ENCODE peak calls at places on chromosome 4, in seven cellular contexts. T, F, R, H, I, U and C are unnamed samples. For H3K9me3, the result is how much of the 10 kb centered on the place peaks cover.

GRCh38 chr4:80446664-80447063 is 111.1 kb downstream of the CFAP299 start:
- DNase-seq in T (no peak), F (no peak), R (no peak), H (peak), I (no peak), U (no peak), C (no peak)

GRCh38 chr4:76095568-76095967 is 21.1 kb downstream of the ART3 start:
- DNase-seq in T (no peak), F (no peak), R (no peak), H (peak), I (no peak), U (no peak), C (no peak)

GRCh38 chr4:107862658-107863057 is 37.9 kb downstream of the SGMS2 start:
- DNase-seq in T (peak), F (no peak), R (no peak), H (peak), I (no peak), U (peak), C (no peak)

GRCh38 chr4:73721901-73722300 is 18.5 kb upstream of the CXCL8 start:
- DNase-seq in T (no peak), F (no peak), R (no peak), H (peak), I (no peak), U (no peak), C (no peak)

GRCh38 chr4:95217197-95217596 is 331.6 kb downstream of the UNC5C start:
- DNase-seq in T (no peak), F (no peak), R (no peak), H (no peak), I (no peak), U (no peak), C (no peak)

GRCh38 chr4:107248571-107248970 is 212.5 kb upstream of the DKK2 start:
- DNase-seq in T (no peak), F (no peak), R (no peak), H (peak), I (no peak), U (no peak), C (no peak)

GRCh38 chr4:11585506-11585905 is 156.8 kb upstream of the HS3ST1 start:
- DNase-seq in T (peak), F (no peak), R (no peak), H (peak), I (no peak), U (no peak), C (no peak)

GRCh38 chr4:93764647-93765246 is 63.8 kb upstream of the ATOH1 start:
- DNase-seq in T (peak), F (no peak), R (peak), H (peak), I (peak), U (peak), C (no peak)

GRCh38 chr4:186724048-186724860 is 598 bp upstream of the FAT1 start:
- DNase-seq in T (peak), F (no peak), R (no peak), H (peak), I (peak), U (no peak), C (no peak)
- H3K9me3 ChIP-seq in T (under half), F (under half), R (under half), H (under half), I (under half), U (under half), C (under half)

DNA sequence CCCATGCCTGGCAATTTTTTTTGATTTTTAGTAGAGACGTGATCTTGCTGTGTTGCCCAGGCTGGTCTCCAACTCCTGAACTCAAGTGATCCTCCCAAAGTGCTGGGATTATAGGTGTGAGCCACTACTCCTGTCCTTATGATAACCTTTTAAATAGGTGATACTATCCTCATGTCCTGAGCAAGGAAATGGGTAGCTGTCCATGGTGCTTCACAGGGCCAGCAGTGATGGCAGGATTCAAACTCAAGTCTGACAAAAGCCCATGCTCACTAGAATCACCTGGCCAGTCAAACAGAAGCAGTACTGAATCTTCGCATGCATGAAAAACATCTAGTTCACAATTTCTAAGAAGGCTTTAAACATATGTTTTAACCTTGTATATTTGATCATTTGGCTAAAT is 235.1 kb downstream of the NR3C2 start:
- DNase-seq in T (no peak), F (no peak), R (no peak), H (no peak), I (no peak), U (no peak), C (no peak)
- H3K9me3 ChIP-seq in T (under half), F (under half), R (under half), H (under half), I (under half), U (under half), C (under half)

GRCh38 chr4:184664445-184665210 is 15.1 kb downstream of the PRIMPOL start:
- DNase-seq in T (no peak), F (no peak), R (peak), H (no peak), I (peak), U (no peak), C (no peak)

GRCh38 chr4:184657144-184657543 is 7.6 kb downstream of the PRIMPOL start:
- DNase-seq in T (no peak), F (no peak), R (no peak), H (no peak), I (no peak), U (no peak), C (no peak)

GRCh38 chr4:184655889-184656869 is 6.6 kb downstream of the PRIMPOL start:
- DNase-seq in T (no peak), F (no peak), R (no peak), H (no peak), I (no peak), U (no peak), C (no peak)

GRCh38 chr4:184666670-184667069 is 17.1 kb downstream of the PRIMPOL start:
- DNase-seq in T (peak), F (no peak), R (no peak), H (no peak), I (no peak), U (no peak), C (no peak)

GRCh38 chr4:184660978-184661377 is 11.4 kb downstream of the PRIMPOL start:
- DNase-seq in T (no peak), F (no peak), R (no peak), H (no peak), I (no peak), U (no peak), C (no peak)
- H3K9me3 ChIP-seq in T (under half), F (under half), R (under half), H (under half), I (under half), U (under half), C (under half)

GRCh38 chr4:1340861-1341260 is 6.1 kb upstream of the UVSSA start:
- DNase-seq in T (no peak), F (no peak), R (no peak), H (no peak), I (no peak), U (no peak), C (no peak)

GRCh38 chr4:1339489-1339888 is 7.5 kb upstream of the UVSSA start:
- DNase-seq in T (no peak), F (no peak), R (no peak), H (no peak), I (no peak), U (no peak), C (no peak)

GRCh38 chr4:1344696-1345095 is 2.3 kb upstream of the UVSSA start:
- DNase-seq in T (no peak), F (no peak), R (no peak), H (peak), I (no peak), U (no peak), C (no peak)

GRCh38 chr4:1340181-1340747 is 6.7 kb upstream of the UVSSA start:
- DNase-seq in T (no peak), F (no peak), R (no peak), H (no peak), I (no peak), U (no peak), C (no peak)

DNA sequence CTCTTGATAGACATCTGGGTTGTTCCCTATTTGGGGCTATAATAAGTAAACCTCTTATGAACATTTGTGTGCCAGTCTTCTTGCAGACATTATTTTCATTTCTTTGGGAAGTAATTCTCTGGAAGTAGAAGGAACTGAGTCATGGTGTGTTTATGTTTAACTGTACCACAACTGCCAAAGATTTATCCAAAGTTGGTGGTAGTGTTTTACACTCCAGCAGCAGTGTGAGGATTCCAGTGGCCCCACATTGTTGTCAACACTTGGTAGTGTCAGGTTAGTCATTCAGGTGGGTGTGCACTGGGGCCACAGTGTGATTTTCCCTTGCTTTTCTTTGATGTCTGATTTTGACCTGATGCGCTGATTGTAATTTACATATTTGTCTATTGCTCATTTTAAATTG is 5.0 kb upstream of the UVSSA start:
- DNase-seq in T (no peak), F (no peak), R (no peak), H (no peak), I (no peak), U (peak), C (no peak)
- H3K9me3 ChIP-seq in T (under half), F (under half), R (under half), H (under half), I (under half), U (under half), C (under half)

DNA sequence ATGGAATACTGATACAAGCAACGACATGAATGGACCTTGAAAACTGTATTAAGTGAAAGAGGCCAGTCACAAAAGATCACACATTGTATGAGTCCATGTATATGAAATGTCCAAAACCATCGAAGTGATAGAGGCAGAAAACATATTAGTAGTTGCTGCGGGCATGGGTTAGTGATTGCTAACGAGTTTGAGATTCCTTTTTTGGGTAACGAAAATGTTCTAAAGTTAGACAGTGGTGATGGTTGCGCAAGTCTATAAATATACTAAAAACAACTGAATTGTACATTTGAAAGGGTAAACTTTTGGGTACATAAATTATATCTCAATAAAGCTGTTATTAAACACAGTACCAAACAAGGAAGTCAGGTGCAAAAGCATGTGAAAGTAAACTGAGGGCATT is 234.5 kb downstream of the FBXW7 start:
- DNase-seq in T (no peak), F (no peak), R (no peak), H (no peak), I (no peak), U (no peak), C (no peak)
- H3K9me3 ChIP-seq in T (under half), F (under half), R (under half), H (under half), I (under half), U (under half), C (under half)

DNA sequence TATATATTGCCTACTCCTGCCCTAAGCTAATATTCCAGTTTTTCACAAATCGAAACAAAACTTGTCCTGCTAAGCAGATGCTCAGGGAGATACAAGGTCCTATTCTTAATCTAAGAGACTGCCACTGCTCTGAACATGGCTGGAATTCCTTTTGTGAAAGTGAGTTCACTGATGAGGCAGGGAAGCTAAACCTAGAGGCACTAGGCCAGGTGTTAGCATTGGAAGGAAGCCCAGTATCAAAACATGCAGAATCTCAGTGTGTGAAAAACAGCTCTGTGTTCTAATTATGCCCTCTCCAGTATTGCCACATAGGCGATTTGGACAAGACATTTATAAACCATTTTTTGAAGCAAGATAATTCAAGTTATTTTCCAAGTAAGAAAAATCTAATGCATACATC is 47.6 kb downstream of the ABCG2 start:
- DNase-seq in T (peak), F (no peak), R (no peak), H (peak), I (no peak), U (peak), C (no peak)
- H3K9me3 ChIP-seq in T (under half), F (under half), R (under half), H (under half), I (under half), U (under half), C (under half)

DNA sequence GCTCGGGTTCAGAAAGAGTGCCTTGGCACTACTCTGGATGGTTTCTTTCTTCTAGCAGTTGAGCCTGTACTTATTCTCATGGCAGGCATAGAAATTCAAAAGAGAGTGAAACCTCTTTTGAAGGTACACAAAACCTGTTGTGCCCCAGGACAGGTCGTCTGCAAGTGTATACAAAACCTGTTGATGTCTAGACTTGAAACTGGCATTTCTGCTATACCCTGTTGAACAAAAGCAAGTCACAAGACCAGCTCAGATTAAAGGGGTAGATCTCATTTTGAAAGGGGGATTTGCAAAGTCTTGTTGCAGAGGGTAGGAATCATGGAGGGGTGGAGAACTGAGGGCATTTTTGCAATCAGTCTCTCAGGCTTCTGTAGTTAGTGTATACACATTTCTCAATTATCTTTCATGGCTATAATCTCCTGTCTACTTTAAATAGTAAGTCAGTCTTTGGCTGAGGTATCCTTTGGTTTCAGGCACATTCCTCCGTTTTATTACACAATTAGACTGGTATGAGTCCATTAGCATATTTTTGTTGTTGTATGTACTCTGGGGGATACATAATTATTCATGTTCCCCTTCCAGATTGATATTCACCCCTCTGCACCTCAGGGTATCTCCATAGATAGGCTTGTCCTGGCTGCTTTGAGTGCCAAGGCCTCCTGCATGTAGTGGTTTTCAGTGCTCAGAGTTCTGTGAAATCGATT is 251.4 kb downstream of the DTHD1 start:
- DNase-seq in T (no peak), F (no peak), R (no peak), H (no peak), I (no peak), U (no peak), C (no peak)
- H3K9me3 ChIP-seq in T (under half), F (under half), R (under half), H (under half), I (under half), U (under half), C (under half)

GRCh38 chr4:3629665-3630064 is 97.4 kb upstream of the LRPAP1 start:
- DNase-seq in T (no peak), F (no peak), R (no peak), H (no peak), I (no peak), U (no peak), C (no peak)
- H3K9me3 ChIP-seq in T (under half), F (under half), R (under half), H (under half), I (under half), U (under half), C (under half)

GRCh38 chr4:116018831-116019230 is 905.4 kb upstream of the NDST4 start:
- DNase-seq in T (no peak), F (no peak), R (no peak), H (peak), I (no peak), U (no peak), C (no peak)

GRCh38 chr4:116016201-116016600 is 902.8 kb upstream of the NDST4 start:
- DNase-seq in T (no peak), F (no peak), R (no peak), H (peak), I (no peak), U (no peak), C (no peak)

GRCh38 chr4:116015549-116015948 is 902.1 kb upstream of the NDST4 start:
- DNase-seq in T (no peak), F (no peak), R (no peak), H (no peak), I (no peak), U (no peak), C (no peak)

GRCh38 chr4:116023049-116023448 is 909.6 kb upstream of the NDST4 start:
- DNase-seq in T (no peak), F (no peak), R (no peak), H (no peak), I (no peak), U (no peak), C (no peak)

GRCh38 chr4:116020141-116020722 is 906.8 kb upstream of the NDST4 start:
- DNase-seq in T (no peak), F (no peak), R (peak), H (no peak), I (no peak), U (no peak), C (no peak)
- H3K9me3 ChIP-seq in T (half or more), F (under half), R (under half), H (under half), I (under half), U (under half), C (under half)